ENCODE peak calls at places on chromosomes 2 and 18, in six cellular contexts. One of them, this sample, is unnamed.

GRCh38 chr2:134052173-134052572 is 201.7 kb upstream of the MGAT5 start:
- DNase-seq in CD4-positive, alpha-beta memory T cell: no peak
- DNase-seq in ELF-1: no peak
- DNase-seq in foreskin fibroblast: no peak
- DNase-seq in stimulated activated CD4-positive, alpha-beta T cell treated with anti-CD3 and anti-CD28 coated beads, Interleukin-2, amount 100 ng/mL, for 24 hours: no peak
- DNase-seq in iris pigment epithelial cell: no peak
- DNase-seq in this sample: no peak

GRCh38 chr2:45872211-45872610 is 220.7 kb downstream of the PRKCE start:
- DNase-seq in CD4-positive, alpha-beta memory T cell: no peak
- DNase-seq in ELF-1: no peak
- DNase-seq in foreskin fibroblast: peak
- DNase-seq in stimulated activated CD4-positive, alpha-beta T cell treated with anti-CD3 and anti-CD28 coated beads, Interleukin-2, amount 100 ng/mL, for 24 hours: no peak
- DNase-seq in iris pigment epithelial cell: peak
- DNase-seq in this sample: peak

GRCh38 chr2:217943379-217944321 is 59.1 kb downstream of the TNS1 start:
- DNase-seq in CD4-positive, alpha-beta memory T cell: no peak
- DNase-seq in ELF-1: peak
- DNase-seq in foreskin fibroblast: peak
- DNase-seq in stimulated activated CD4-positive, alpha-beta T cell treated with anti-CD3 and anti-CD28 coated beads, Interleukin-2, amount 100 ng/mL, for 24 hours: peak
- DNase-seq in iris pigment epithelial cell: peak
- DNase-seq in this sample: peak

GRCh38 chr2:157625311-157625710 is 3.4 kb downstream of the ACVR1C start:
- DNase-seq in CD4-positive, alpha-beta memory T cell: peak
- DNase-seq in ELF-1: no peak
- DNase-seq in foreskin fibroblast: peak
- DNase-seq in stimulated activated CD4-positive, alpha-beta T cell treated with anti-CD3 and anti-CD28 coated beads, Interleukin-2, amount 100 ng/mL, for 24 hours: no peak
- DNase-seq in iris pigment epithelial cell: peak
- DNase-seq in this sample: no peak

GRCh38 chr2:179020156-179020750 is 29.7 kb downstream of the CCDC141 start:
- DNase-seq in CD4-positive, alpha-beta memory T cell: peak
- DNase-seq in ELF-1: peak
- DNase-seq in foreskin fibroblast: peak
- DNase-seq in stimulated activated CD4-positive, alpha-beta T cell treated with anti-CD3 and anti-CD28 coated beads, Interleukin-2, amount 100 ng/mL, for 24 hours: peak
- DNase-seq in iris pigment epithelial cell: peak
- DNase-seq in this sample: no peak

GRCh38 chr2:232330068-232330999 is 48.2 kb upstream of the ALPP start:
- DNase-seq in CD4-positive, alpha-beta memory T cell: no peak
- DNase-seq in ELF-1: peak
- DNase-seq in foreskin fibroblast: no peak
- DNase-seq in stimulated activated CD4-positive, alpha-beta T cell treated with anti-CD3 and anti-CD28 coated beads, Interleukin-2, amount 100 ng/mL, for 24 hours: no peak
- DNase-seq in iris pigment epithelial cell: no peak
- DNase-seq in this sample: no peak

GRCh38 chr2:233929352-233929843 is 12.2 kb downstream of the TRPM8 start:
- DNase-seq in CD4-positive, alpha-beta memory T cell: no peak
- DNase-seq in ELF-1: peak
- DNase-seq in foreskin fibroblast: no peak
- DNase-seq in stimulated activated CD4-positive, alpha-beta T cell treated with anti-CD3 and anti-CD28 coated beads, Interleukin-2, amount 100 ng/mL, for 24 hours: no peak
- DNase-seq in iris pigment epithelial cell: peak
- DNase-seq in this sample: no peak

GRCh38 chr2:112714331-112714730 is 6.5 kb upstream of the NT5DC4 start:
- DNase-seq in CD4-positive, alpha-beta memory T cell: no peak
- DNase-seq in ELF-1: no peak
- DNase-seq in foreskin fibroblast: no peak
- DNase-seq in stimulated activated CD4-positive, alpha-beta T cell treated with anti-CD3 and anti-CD28 coated beads, Interleukin-2, amount 100 ng/mL, for 24 hours: no peak
- DNase-seq in iris pigment epithelial cell: no peak
- DNase-seq in this sample: no peak

GRCh38 chr2:209772316-209772715 is 684 bp downstream of the UNC80 start:
- DNase-seq in CD4-positive, alpha-beta memory T cell: no peak
- DNase-seq in ELF-1: no peak
- DNase-seq in foreskin fibroblast: no peak
- DNase-seq in stimulated activated CD4-positive, alpha-beta T cell treated with anti-CD3 and anti-CD28 coated beads, Interleukin-2, amount 100 ng/mL, for 24 hours: no peak
- DNase-seq in iris pigment epithelial cell: no peak
- DNase-seq in this sample: no peak

GRCh38 chr18:12608292-12608691 is 49.6 kb downstream of the SPIRE1 start:
- DNase-seq in CD4-positive, alpha-beta memory T cell: no peak
- DNase-seq in ELF-1: no peak
- DNase-seq in foreskin fibroblast: peak
- DNase-seq in stimulated activated CD4-positive, alpha-beta T cell treated with anti-CD3 and anti-CD28 coated beads, Interleukin-2, amount 100 ng/mL, for 24 hours: no peak
- DNase-seq in iris pigment epithelial cell: peak
- DNase-seq in this sample: peak

GRCh38 chr2:106282816-106283215 is 88.7 kb upstream of the UXS1 start:
- DNase-seq in CD4-positive, alpha-beta memory T cell: no peak
- DNase-seq in ELF-1: no peak
- DNase-seq in foreskin fibroblast: no peak
- DNase-seq in stimulated activated CD4-positive, alpha-beta T cell treated with anti-CD3 and anti-CD28 coated beads, Interleukin-2, amount 100 ng/mL, for 24 hours: no peak
- DNase-seq in iris pigment epithelial cell: no peak
- DNase-seq in this sample: no peak

GRCh38 chr18:11387880-11388279 is 221.5 kb upstream of the SLC35G4 start:
- DNase-seq in CD4-positive, alpha-beta memory T cell: no peak
- DNase-seq in ELF-1: peak
- DNase-seq in foreskin fibroblast: peak
- DNase-seq in stimulated activated CD4-positive, alpha-beta T cell treated with anti-CD3 and anti-CD28 coated beads, Interleukin-2, amount 100 ng/mL, for 24 hours: peak
- DNase-seq in iris pigment epithelial cell: peak
- DNase-seq in this sample: peak

GRCh38 chr2:239121600-239122012 is 273.7 kb downstream of the TWIST2 start:
- DNase-seq in CD4-positive, alpha-beta memory T cell: no peak
- DNase-seq in ELF-1: no peak
- DNase-seq in foreskin fibroblast: no peak
- DNase-seq in stimulated activated CD4-positive, alpha-beta T cell treated with anti-CD3 and anti-CD28 coated beads, Interleukin-2, amount 100 ng/mL, for 24 hours: no peak
- DNase-seq in iris pigment epithelial cell: no peak
- DNase-seq in this sample: no peak

GRCh38 chr2:27960237-27960912 is 69.8 kb downstream of the BABAM2 start:
- DNase-seq in CD4-positive, alpha-beta memory T cell: peak
- DNase-seq in ELF-1: no peak
- DNase-seq in foreskin fibroblast: peak
- DNase-seq in stimulated activated CD4-positive, alpha-beta T cell treated with anti-CD3 and anti-CD28 coated beads, Interleukin-2, amount 100 ng/mL, for 24 hours: no peak
- DNase-seq in iris pigment epithelial cell: peak
- DNase-seq in this sample: peak

GRCh38 chr2:100476606-100477005 is 6.3 kb downstream of the NMS start:
- DNase-seq in CD4-positive, alpha-beta memory T cell: no peak
- DNase-seq in ELF-1: no peak
- DNase-seq in foreskin fibroblast: no peak
- DNase-seq in stimulated activated CD4-positive, alpha-beta T cell treated with anti-CD3 and anti-CD28 coated beads, Interleukin-2, amount 100 ng/mL, for 24 hours: no peak
- DNase-seq in iris pigment epithelial cell: no peak
- DNase-seq in this sample: no peak

GRCh38 chr2:234846589-234847363 is 105.0 kb upstream of the SH3BP4 start:
- DNase-seq in CD4-positive, alpha-beta memory T cell: no peak
- DNase-seq in ELF-1: peak
- DNase-seq in foreskin fibroblast: no peak
- DNase-seq in stimulated activated CD4-positive, alpha-beta T cell treated with anti-CD3 and anti-CD28 coated beads, Interleukin-2, amount 100 ng/mL, for 24 hours: no peak
- DNase-seq in iris pigment epithelial cell: no peak
- DNase-seq in this sample: no peak

GRCh38 chr18:48546411-48546810 is 7.6 kb downstream of the CTIF start:
- DNase-seq in CD4-positive, alpha-beta memory T cell: no peak
- DNase-seq in ELF-1: peak
- DNase-seq in foreskin fibroblast: no peak
- DNase-seq in stimulated activated CD4-positive, alpha-beta T cell treated with anti-CD3 and anti-CD28 coated beads, Interleukin-2, amount 100 ng/mL, for 24 hours: no peak
- DNase-seq in iris pigment epithelial cell: peak
- DNase-seq in this sample: peak

GRCh38 chr2:169386621-169387235 is 24.4 kb upstream of the LRP2 start:
- DNase-seq in CD4-positive, alpha-beta memory T cell: no peak
- DNase-seq in ELF-1: no peak
- DNase-seq in foreskin fibroblast: no peak
- DNase-seq in stimulated activated CD4-positive, alpha-beta T cell treated with anti-CD3 and anti-CD28 coated beads, Interleukin-2, amount 100 ng/mL, for 24 hours: no peak
- DNase-seq in iris pigment epithelial cell: no peak
- DNase-seq in this sample: no peak

GRCh38 chr18:76380127-76380729 is 114.8 kb downstream of the ZNF516 start:
- DNase-seq in CD4-positive, alpha-beta memory T cell: no peak
- DNase-seq in ELF-1: no peak
- DNase-seq in foreskin fibroblast: no peak
- DNase-seq in stimulated activated CD4-positive, alpha-beta T cell treated with anti-CD3 and anti-CD28 coated beads, Interleukin-2, amount 100 ng/mL, for 24 hours: no peak
- DNase-seq in iris pigment epithelial cell: no peak
- DNase-seq in this sample: no peak

GRCh38 chr2:28276076-28276618 is 116.5 kb upstream of the FOSL2 start:
- DNase-seq in CD4-positive, alpha-beta memory T cell: no peak
- DNase-seq in ELF-1: peak
- DNase-seq in foreskin fibroblast: peak
- DNase-seq in stimulated activated CD4-positive, alpha-beta T cell treated with anti-CD3 and anti-CD28 coated beads, Interleukin-2, amount 100 ng/mL, for 24 hours: peak
- DNase-seq in iris pigment epithelial cell: peak
- DNase-seq in this sample: peak

GRCh38 chr2:34012728-34013302 is 413.7 kb upstream of the FAM98A start:
- DNase-seq in CD4-positive, alpha-beta memory T cell: no peak
- DNase-seq in ELF-1: peak
- DNase-seq in foreskin fibroblast: peak
- DNase-seq in stimulated activated CD4-positive, alpha-beta T cell treated with anti-CD3 and anti-CD28 coated beads, Interleukin-2, amount 100 ng/mL, for 24 hours: peak
- DNase-seq in iris pigment epithelial cell: peak
- DNase-seq in this sample: peak

This sample was measured in IMR-90.